ENCODE peak calls at places on chromosomes 2 and 18, in eight cellular contexts. One of them, this sample, is unnamed.

GRCh38 chr2:200765995-200766660 is 45.6 kb upstream of the BZW1 start:
- DNase-seq in Peyer's patch: no peak
- DNase-seq in AG10803: no peak
- DNase-seq in adrenal gland: no peak
- DNase-seq in lower lobe of right lung: no peak
- DNase-seq in Caco-2: no peak
- DNase-seq in K562: no peak
- DNase-seq in fibroblast of mammary gland: peak
- DNase-seq in this sample: no peak

GRCh38 chr18:22282311-22283235 is 113.2 kb downstream of the GATA6 start:
- DNase-seq in Peyer's patch: no peak
- DNase-seq in lower lobe of right lung: no peak
- DNase-seq in AG10803: peak
- DNase-seq in fibroblast of mammary gland: peak
- DNase-seq in K562: no peak
- DNase-seq in Caco-2: no peak
- DNase-seq in adrenal gland: no peak
- DNase-seq in this sample: no peak

GRCh38 chr2:142877265-142877756 is at the start of gene KYNU:
- DNase-seq in lower lobe of right lung: no peak
- DNase-seq in Peyer's patch: peak
- DNase-seq in Caco-2: no peak
- DNase-seq in adrenal gland: no peak
- DNase-seq in K562: no peak
- DNase-seq in AG10803: no peak
- DNase-seq in fibroblast of mammary gland: peak
- DNase-seq in this sample: no peak

GRCh38 chr18:50816767-50817166 is 3.0 kb downstream of the MRO start:
- DNase-seq in adrenal gland: no peak
- DNase-seq in Peyer's patch: peak
- DNase-seq in fibroblast of mammary gland: no peak
- DNase-seq in K562: no peak
- DNase-seq in lower lobe of right lung: no peak
- DNase-seq in Caco-2: no peak
- DNase-seq in AG10803: no peak
- DNase-seq in this sample: no peak

GRCh38 chr2:205700331-205701132 is 18.2 kb downstream of the NRP2 start:
- DNase-seq in lower lobe of right lung: peak
- DNase-seq in adrenal gland: peak
- DNase-seq in K562: no peak
- DNase-seq in Peyer's patch: peak
- DNase-seq in Caco-2: peak
- DNase-seq in fibroblast of mammary gland: peak
- DNase-seq in AG10803: peak
- DNase-seq in this sample: no peak

GRCh38 chr18:48792611-48793368 is 158.0 kb downstream of the SMAD7 start:
- DNase-seq in lower lobe of right lung: peak
- DNase-seq in AG10803: no peak
- DNase-seq in K562: no peak
- DNase-seq in fibroblast of mammary gland: no peak
- DNase-seq in Caco-2: no peak
- DNase-seq in adrenal gland: peak
- DNase-seq in Peyer's patch: no peak
- DNase-seq in this sample: no peak

GRCh38 chr2:6186332-6187100 is 494.3 kb downstream of the SOX11 start:
- DNase-seq in fibroblast of mammary gland: peak
- DNase-seq in K562: no peak
- DNase-seq in AG10803: peak
- DNase-seq in adrenal gland: peak
- DNase-seq in Caco-2: peak
- DNase-seq in lower lobe of right lung: no peak
- DNase-seq in Peyer's patch: no peak
- DNase-seq in this sample: no peak

GRCh38 chr2:238895901-238896600 is 48.2 kb downstream of the TWIST2 start:
- DNase-seq in K562: no peak
- DNase-seq in Peyer's patch: no peak
- DNase-seq in Caco-2: no peak
- DNase-seq in AG10803: peak
- DNase-seq in lower lobe of right lung: no peak
- DNase-seq in fibroblast of mammary gland: peak
- DNase-seq in adrenal gland: peak
- DNase-seq in this sample: no peak

GRCh38 chr2:7961550-7961949 is 720.3 kb upstream of the ID2 start:
- DNase-seq in fibroblast of mammary gland: peak
- DNase-seq in K562: no peak
- DNase-seq in Peyer's patch: no peak
- DNase-seq in adrenal gland: no peak
- DNase-seq in Caco-2: no peak
- DNase-seq in lower lobe of right lung: no peak
- DNase-seq in AG10803: no peak
- DNase-seq in this sample: no peak

GRCh38 chr18:28875059-28875458 is 698.1 kb upstream of the CDH2 start:
- DNase-seq in Peyer's patch: no peak
- DNase-seq in Caco-2: no peak
- DNase-seq in K562: no peak
- DNase-seq in adrenal gland: no peak
- DNase-seq in fibroblast of mammary gland: no peak
- DNase-seq in lower lobe of right lung: no peak
- DNase-seq in AG10803: peak
- DNase-seq in this sample: no peak

GRCh38 chr2:232260075-232260474 is 118.5 kb upstream of the ALPP start:
- DNase-seq in fibroblast of mammary gland: peak
- DNase-seq in lower lobe of right lung: no peak
- DNase-seq in K562: no peak
- DNase-seq in adrenal gland: no peak
- DNase-seq in Peyer's patch: no peak
- DNase-seq in AG10803: peak
- DNase-seq in Caco-2: no peak
- DNase-seq in this sample: no peak

GRCh38 chr2:238596571-238597551 is 170.1 kb downstream of the ASB1 start:
- DNase-seq in adrenal gland: peak
- DNase-seq in Peyer's patch: no peak
- DNase-seq in Caco-2: no peak
- DNase-seq in AG10803: peak
- DNase-seq in lower lobe of right lung: no peak
- DNase-seq in fibroblast of mammary gland: peak
- DNase-seq in K562: no peak
- DNase-seq in this sample: no peak

GRCh38 chr2:74261204-74261864 is 62.9 kb downstream of the MTHFD2 start:
- DNase-seq in K562: no peak
- DNase-seq in adrenal gland: no peak
- DNase-seq in AG10803: peak
- DNase-seq in Peyer's patch: no peak
- DNase-seq in Caco-2: peak
- DNase-seq in lower lobe of right lung: no peak
- DNase-seq in fibroblast of mammary gland: peak
- DNase-seq in this sample: peak

GRCh38 chr2:174597347-174598047 is at the start of gene WIPF1:
- DNase-seq in K562: no peak
- DNase-seq in lower lobe of right lung: no peak
- DNase-seq in adrenal gland: peak
- DNase-seq in fibroblast of mammary gland: peak
- DNase-seq in Caco-2: no peak
- DNase-seq in AG10803: peak
- DNase-seq in Peyer's patch: peak
- DNase-seq in this sample: no peak

GRCh38 chr2:8889978-8890377 is 52.6 kb upstream of the KIDINS220 start:
- DNase-seq in lower lobe of right lung: no peak
- DNase-seq in Caco-2: no peak
- DNase-seq in K562: no peak
- DNase-seq in fibroblast of mammary gland: peak
- DNase-seq in Peyer's patch: no peak
- DNase-seq in adrenal gland: no peak
- DNase-seq in AG10803: no peak
- DNase-seq in this sample: no peak

GRCh38 chr2:23691576-23691975 is 235.3 kb downstream of the ATAD2B start:
- DNase-seq in Peyer's patch: no peak
- DNase-seq in fibroblast of mammary gland: no peak
- DNase-seq in lower lobe of right lung: no peak
- DNase-seq in K562: no peak
- DNase-seq in adrenal gland: no peak
- DNase-seq in AG10803: no peak
- DNase-seq in Caco-2: no peak
- DNase-seq in this sample: no peak

GRCh38 chr2:60746318-60746717 is 9.8 kb upstream of the PAPOLG start:
- DNase-seq in adrenal gland: no peak
- DNase-seq in Peyer's patch: no peak
- DNase-seq in lower lobe of right lung: no peak
- DNase-seq in Caco-2: no peak
- DNase-seq in K562: no peak
- DNase-seq in fibroblast of mammary gland: no peak
- DNase-seq in AG10803: no peak
- DNase-seq in this sample: no peak

GRCh38 chr2:25309402-25309801 is 32.3 kb downstream of the DNMT3A start:
- DNase-seq in Caco-2: peak
- DNase-seq in Peyer's patch: peak
- DNase-seq in lower lobe of right lung: no peak
- DNase-seq in K562: peak
- DNase-seq in adrenal gland: no peak
- DNase-seq in fibroblast of mammary gland: peak
- DNase-seq in AG10803: peak
- DNase-seq in this sample: peak

GRCh38 chr2:26318950-26319349 is 27.0 kb upstream of the SELENOI start:
- DNase-seq in AG10803: no peak
- DNase-seq in K562: no peak
- DNase-seq in Peyer's patch: no peak
- DNase-seq in adrenal gland: no peak
- DNase-seq in fibroblast of mammary gland: no peak
- DNase-seq in Caco-2: no peak
- DNase-seq in lower lobe of right lung: no peak
- DNase-seq in this sample: no peak

GRCh38 chr2:232875256-232876070 is 5.4 kb downstream of the SNORC start:
- DNase-seq in fibroblast of mammary gland: no peak
- DNase-seq in K562: no peak
- DNase-seq in lower lobe of right lung: no peak
- DNase-seq in AG10803: no peak
- DNase-seq in adrenal gland: no peak
- DNase-seq in Caco-2: no peak
- DNase-seq in Peyer's patch: no peak
- DNase-seq in this sample: no peak

GRCh38 chr2:127145255-127145899 is 38.4 kb upstream of the BIN1 start:
- DNase-seq in adrenal gland: no peak
- DNase-seq in AG10803: peak
- DNase-seq in lower lobe of right lung: no peak
- DNase-seq in Caco-2: no peak
- DNase-seq in Peyer's patch: no peak
- DNase-seq in fibroblast of mammary gland: peak
- DNase-seq in K562: no peak
- DNase-seq in this sample: no peak

GRCh38 chr18:21513741-21514140 is 86.8 kb downstream of the ESCO1 start:
- DNase-seq in adrenal gland: no peak
- DNase-seq in Caco-2: no peak
- DNase-seq in K562: no peak
- DNase-seq in fibroblast of mammary gland: no peak
- DNase-seq in AG10803: no peak
- DNase-seq in lower lobe of right lung: no peak
- DNase-seq in Peyer's patch: no peak
- DNase-seq in this sample: no peak

GRCh38 chr2:169513926-169514325 is 4.4 kb downstream of the KLHL41 start:
- DNase-seq in adrenal gland: no peak
- DNase-seq in K562: no peak
- DNase-seq in lower lobe of right lung: no peak
- DNase-seq in fibroblast of mammary gland: no peak
- DNase-seq in AG10803: no peak
- DNase-seq in Caco-2: no peak
- DNase-seq in Peyer's patch: no peak
- DNase-seq in this sample: no peak

GRCh38 chr2:66233981-66234380 is 200.9 kb upstream of the MEIS1 start:
- DNase-seq in K562: no peak
- DNase-seq in Peyer's patch: no peak
- DNase-seq in AG10803: no peak
- DNase-seq in lower lobe of right lung: no peak
- DNase-seq in fibroblast of mammary gland: no peak
- DNase-seq in Caco-2: no peak
- DNase-seq in adrenal gland: no peak
- DNase-seq in this sample: no peak

GRCh38 chr2:241620419-241620769 is 16.6 kb downstream of the THAP4 start:
- DNase-seq in fibroblast of mammary gland: peak
- DNase-seq in K562: no peak
- DNase-seq in Peyer's patch: no peak
- DNase-seq in Caco-2: no peak
- DNase-seq in adrenal gland: no peak
- DNase-seq in AG10803: peak
- DNase-seq in lower lobe of right lung: no peak
- DNase-seq in this sample: no peak

GRCh38 chr2:109304731-109305470 is 175.9 kb downstream of the SH3RF3 start:
- DNase-seq in K562: no peak
- DNase-seq in AG10803: no peak
- DNase-seq in adrenal gland: no peak
- DNase-seq in lower lobe of right lung: no peak
- DNase-seq in fibroblast of mammary gland: no peak
- DNase-seq in Caco-2: no peak
- DNase-seq in Peyer's patch: no peak
- DNase-seq in this sample: no peak

GRCh38 chr2:146623771-146624170 is 1221.1 kb upstream of the ACVR2A start:
- DNase-seq in K562: no peak
- DNase-seq in Caco-2: no peak
- DNase-seq in adrenal gland: no peak
- DNase-seq in AG10803: peak
- DNase-seq in fibroblast of mammary gland: peak
- DNase-seq in lower lobe of right lung: no peak
- DNase-seq in Peyer's patch: no peak
- DNase-seq in this sample: no peak
- TF ChIP-seq CTCF in K562: no peak
- TF ChIP-seq CTCF in Caco-2: no peak
- TF ChIP-seq CTCF in adrenal gland: no peak
- TF ChIP-seq CTCF in AG10803: no peak
- TF ChIP-seq CTCF in fibroblast of mammary gland: no peak
- TF ChIP-seq CTCF in lower lobe of right lung: no peak
- TF ChIP-seq CTCF in Peyer's patch: no peak
- TF ChIP-seq CTCF in this sample: no peak

GRCh38 chr2:85181093-85181685 is 48.0 kb downstream of the TCF7L1 start:
- DNase-seq in adrenal gland: no peak
- DNase-seq in fibroblast of mammary gland: no peak
- DNase-seq in Peyer's patch: no peak
- DNase-seq in Caco-2: no peak
- DNase-seq in AG10803: peak
- DNase-seq in lower lobe of right lung: no peak
- DNase-seq in K562: no peak
- DNase-seq in this sample: no peak
- TF ChIP-seq CTCF in adrenal gland: no peak
- TF ChIP-seq CTCF in fibroblast of mammary gland: no peak
- TF ChIP-seq CTCF in Peyer's patch: no peak
- TF ChIP-seq CTCF in Caco-2: no peak
- TF ChIP-seq CTCF in AG10803: no peak
- TF ChIP-seq CTCF in lower lobe of right lung: no peak
- TF ChIP-seq CTCF in K562: peak
- TF ChIP-seq CTCF in this sample: peak

GRCh38 chr2:18703555-18703954 is 114.2 kb upstream of the NT5C1B start:
- DNase-seq in AG10803: no peak
- DNase-seq in lower lobe of right lung: no peak
- DNase-seq in K562: no peak
- DNase-seq in Peyer's patch: no peak
- DNase-seq in adrenal gland: no peak
- DNase-seq in Caco-2: no peak
- DNase-seq in fibroblast of mammary gland: peak
- DNase-seq in this sample: no peak
- TF ChIP-seq CTCF in AG10803: no peak
- TF ChIP-seq CTCF in lower lobe of right lung: no peak
- TF ChIP-seq CTCF in K562: no peak
- TF ChIP-seq CTCF in Peyer's patch: no peak
- TF ChIP-seq CTCF in adrenal gland: no peak
- TF ChIP-seq CTCF in Caco-2: no peak
- TF ChIP-seq CTCF in fibroblast of mammary gland: no peak
- TF ChIP-seq CTCF in this sample: no peak

GRCh38 chr18:9874730-9875129 is 11.0 kb upstream of the TXNDC2 start:
- DNase-seq in Peyer's patch: no peak
- DNase-seq in Caco-2: no peak
- DNase-seq in K562: no peak
- DNase-seq in adrenal gland: no peak
- DNase-seq in lower lobe of right lung: no peak
- DNase-seq in AG10803: no peak
- DNase-seq in fibroblast of mammary gland: peak
- DNase-seq in this sample: no peak
- TF ChIP-seq CTCF in Peyer's patch: no peak
- TF ChIP-seq CTCF in Caco-2: no peak
- TF ChIP-seq CTCF in K562: no peak
- TF ChIP-seq CTCF in adrenal gland: no peak
- TF ChIP-seq CTCF in lower lobe of right lung: no peak
- TF ChIP-seq CTCF in AG10803: no peak
- TF ChIP-seq CTCF in fibroblast of mammary gland: no peak
- TF ChIP-seq CTCF in this sample: no peak

This sample was measured in progenitor cell of endocrine pancreas.